ENCODE peak calls at places on chromosomes 7 and 10, in six cellular contexts. N is ELR; V is retina; S is LoVo; J is pancreas; F is stimulated activated naive CD8-positive, alpha-beta T cell treated with anti-CD3 and anti-CD28 coated beads, Interleukin-15, Interleukin-2, amounts not matched to agents 100 U/mL and 50 U/mL, for 24 hours. C is an unnamed sample.

GRCh38 chr7:43750016-43750887 is 8.2 kb upstream of the BLVRA start:
- DNase-seq in N (no peak), V (no peak), S (no peak), J (no peak), F (no peak), C (no peak)

GRCh38 chr10:5534051-5534821 is 9.5 kb downstream of the CALML3 start:
- DNase-seq in N (no peak), V (no peak), S (no peak), J (no peak), F (no peak), C (peak; percentile 96)

GRCh38 chr7:143361552-143362125 is 874 bp downstream of the FAM131B start:
- DNase-seq in N (no peak), V (peak; percentile 16), S (no peak), J (no peak), F (no peak), C (no peak)

GRCh38 chr7:128347573-128348147 is 4.0 kb upstream of the RBM28 start:
- DNase-seq in N (peak; percentile 61), V (peak; percentile 43), S (peak; percentile 63), J (peak; percentile 65), F (peak; percentile 59), C (peak; percentile 48)

GRCh38 chr10:5942471-5942870 is 34.9 kb downstream of the IL15RA start:
- DNase-seq in N (no peak), V (no peak), S (no peak), J (peak; percentile 56), F (no peak), C (no peak)

GRCh38 chr7:26375604-26376207 is 84.0 kb downstream of the SNX10 start:
- DNase-seq in N (no peak), V (no peak), S (no peak), J (no peak), F (no peak), C (peak; percentile 82)

GRCh38 chr7:86904949-86905834 is 154.3 kb downstream of the ELAPOR2 start:
- DNase-seq in N (peak; percentile 43), V (peak; percentile 29), S (peak; percentile 52), J (no peak), F (peak; percentile 7), C (peak; percentile 63)

GRCh38 chr10:35416628-35417625 is 80.6 kb downstream of the CCNY start:
- DNase-seq in N (no peak), V (no peak), S (no peak), J (no peak), F (no peak), C (no peak)

GRCh38 chr7:2729893-2730716 is 42.1 kb downstream of the AMZ1 start:
- DNase-seq in N (no peak), V (no peak), S (no peak), J (peak; percentile 46), F (no peak), C (no peak)